ENCODE peak calls at places on chromosomes 1 and 21, in five cellular contexts. H is Panc1, X is HAP-1, W is H7, U is choroid plexus epithelial cell. Z is an unnamed sample.

GRCh38 chr1:2255047-2255419 is 26.9 kb downstream of the SKI start:
- DNase-seq in W (no peak), H (no peak), X (no peak), U (no peak), Z (no peak)

GRCh38 chr1:83999316-83999819 is 436 bp upstream of the TTLL7 start:
- DNase-seq in W (no peak), H (peak), X (peak), U (peak), Z (peak)

GRCh38 chr1:155135416-155136197 is at the start of gene SLC50A1:
- DNase-seq in U (peak), X (peak), W (peak), H (peak), Z (peak)

GRCh38 chr1:199176713-199177112 is 537.9 kb downstream of the PTPRC start:
- DNase-seq in U (no peak), X (no peak), H (no peak), W (no peak), Z (no peak)

GRCh38 chr1:36034692-36035091 is 49.2 kb upstream of the TEKT2 start:
- DNase-seq in U (peak), H (peak), W (no peak), X (no peak), Z (peak)

GRCh38 chr1:6591644-6592043 is 11.0 kb downstream of the KLHL21 start:
- DNase-seq in W (no peak), H (no peak), U (no peak), X (no peak), Z (no peak)

GRCh38 chr1:237901284-237901870 is 10.7 kb upstream of the ZP4 start:
- DNase-seq in U (no peak), W (peak), H (no peak), X (peak), Z (peak)

GRCh38 chr1:42456754-42457089 is 379 bp downstream of the PPCS start:
- DNase-seq in X (peak), U (peak), H (no peak), W (peak), Z (peak)

GRCh38 chr1:60129916-60130315 is 56.3 kb upstream of the C1orf87 start:
- DNase-seq in W (no peak), X (no peak), H (no peak), U (peak), Z (peak)

GRCh38 chr1:244969355-244970235 is 105.3 kb upstream of the HNRNPU start:
- DNase-seq in H (no peak), X (peak), U (peak), W (peak), Z (peak)

GRCh38 chr1:27522860-27523665 is 33.1 kb upstream of the WASF2 start:
- DNase-seq in X (peak), U (peak), H (no peak), W (peak), Z (peak)

GRCh38 chr1:3018051-3018471 is 3.2 kb upstream of the ACTRT2 start:
- DNase-seq in W (no peak), U (no peak), H (no peak), X (no peak), Z (no peak)

GRCh38 chr1:218476385-218476784 is 131.2 kb downstream of the TGFB2 start:
- DNase-seq in U (peak), W (no peak), H (peak), X (no peak), Z (peak)

GRCh38 chr1:2803931-2804627 is 2.6 kb upstream of the TTC34 start:
- DNase-seq in H (no peak), X (no peak), U (no peak), W (no peak), Z (no peak)

GRCh38 chr1:37284053-37284452 is 190.3 kb upstream of the ZC3H12A start:
- DNase-seq in W (no peak), H (no peak), U (no peak), X (no peak), Z (no peak)

GRCh38 chr1:204227996-204228785 is 14.4 kb upstream of the GOLT1A start:
- DNase-seq in U (no peak), W (no peak), H (no peak), X (no peak), Z (no peak)

GRCh38 chr1:19179597-19180271 is 30.3 kb downstream of the UBR4 start:
- DNase-seq in H (peak), W (peak), U (peak), X (peak), Z (peak)

GRCh38 chr21:26098758-26099157 is 71.8 kb downstream of the APP start:
- DNase-seq in H (no peak), U (peak), W (peak), X (no peak), Z (no peak)

GRCh38 chr21:31665397-31665796 is 5.9 kb downstream of the SOD1 start:
- DNase-seq in X (peak), H (no peak), U (peak), W (no peak), Z (peak)

GRCh38 chr1:41650176-41650519 is 165.7 kb upstream of the EDN2 start:
- DNase-seq in W (no peak), U (no peak), X (no peak), H (no peak), Z (no peak)

GRCh38 chr1:39987869-39988268 is 32.9 kb downstream of the MFSD2A start:
- DNase-seq in H (no peak), X (no peak), U (no peak), W (no peak), Z (no peak)

GRCh38 chr1:29157269-29157601 is 24.5 kb downstream of the SRSF4 start:
- DNase-seq in H (no peak), U (no peak), X (no peak), W (no peak), Z (no peak)

GRCh38 chr1:152188673-152189591 is 29.9 kb upstream of the RPTN start:
- DNase-seq in U (peak), W (peak), H (peak), X (peak), Z (peak)

GRCh38 chr1:16391408-16391807 is 24.4 kb downstream of the SZRD1 start:
- DNase-seq in U (no peak), H (no peak), X (no peak), W (no peak), Z (no peak)

GRCh38 chr1:200224315-200224714 is 185.5 kb downstream of the ZNF281 start:
- DNase-seq in W (no peak), U (peak), X (no peak), H (no peak), Z (no peak)

GRCh38 chr21:22416555-22416954 is 1418.3 kb downstream of the NCAM2 start:
- DNase-seq in X (no peak), W (no peak), U (no peak), H (no peak), Z (no peak)

GRCh38 chr1:50531027-50531426 is 107.8 kb upstream of the DMRTA2 start:
- DNase-seq in X (no peak), W (no peak), U (peak), H (no peak), Z (no peak)

GRCh38 chr1:61743716-61744620 is 1.7 kb downstream of the PATJ start:
- DNase-seq in U (peak), X (no peak), H (no peak), W (no peak), Z (no peak)
- H3K4me3 ChIP-seq in U (no peak), X (no peak), H (peak), W (peak), Z (peak)

GRCh38 chr1:147077936-147078605 is 94.2 kb downstream of the PRKAB2 start:
- DNase-seq in H (no peak), X (no peak), U (no peak), W (peak), Z (peak)

GRCh38 chr1:147079400-147080012 is 92.8 kb downstream of the PRKAB2 start:
- DNase-seq in U (no peak), W (peak), H (no peak), X (no peak), Z (no peak)

GRCh38 chr1:147078606-147079399 is 93.5 kb downstream of the PRKAB2 start:
- DNase-seq in H (no peak), U (no peak), W (peak), X (no peak), Z (no peak)

GRCh38 chr1:147080671-147081394 is 91.4 kb downstream of the PRKAB2 start:
- DNase-seq in U (no peak), X (no peak), W (peak), H (no peak), Z (peak)

GRCh38 chr1:147080013-147080661 is 92.1 kb downstream of the PRKAB2 start:
- DNase-seq in W (peak), X (no peak), H (no peak), U (no peak), Z (peak)
- H3K4me3 ChIP-seq in W (peak), X (no peak), H (no peak), U (no peak), Z (peak)

GRCh38 chr1:153944822-153945117 is 1.7 kb downstream of the DENND4B start:
- DNase-seq in W (no peak), U (no peak), X (no peak), H (no peak), Z (no peak)
- H3K4me3 ChIP-seq in W (no peak), U (no peak), X (peak), H (no peak), Z (peak)

GRCh38 chr1:92985101-92985500 is 23.8 kb upstream of the DIPK1A start:
- DNase-seq in W (no peak), H (no peak), U (no peak), X (no peak), Z (no peak)

GRCh38 chr1:92975551-92976232 is 14.4 kb upstream of the DIPK1A start:
- DNase-seq in H (no peak), X (no peak), W (no peak), U (no peak), Z (no peak)

GRCh38 chr1:92980732-92981647 is 19.7 kb upstream of the DIPK1A start:
- DNase-seq in X (no peak), H (no peak), U (no peak), W (no peak), Z (no peak)
- H3K4me3 ChIP-seq in X (no peak), H (no peak), U (no peak), W (no peak), Z (no peak)

GRCh38 chr1:32331549-32331948 is 4.5 kb downstream of the MARCKSL1 start:
- DNase-seq in H (no peak), X (no peak), W (no peak), U (no peak), Z (no peak)

GRCh38 chr1:32334274-32334861 is 1.7 kb downstream of the MARCKSL1 start:
- DNase-seq in W (peak), H (no peak), U (no peak), X (peak), Z (no peak)

GRCh38 chr1:32332290-32333079 is 3.5 kb downstream of the MARCKSL1 start:
- DNase-seq in U (no peak), H (no peak), W (no peak), X (no peak), Z (peak)

GRCh38 chr1:32334864-32335618 is 992 bp downstream of the MARCKSL1 start:
- DNase-seq in H (no peak), W (peak), U (no peak), X (peak), Z (peak)

DNA sequence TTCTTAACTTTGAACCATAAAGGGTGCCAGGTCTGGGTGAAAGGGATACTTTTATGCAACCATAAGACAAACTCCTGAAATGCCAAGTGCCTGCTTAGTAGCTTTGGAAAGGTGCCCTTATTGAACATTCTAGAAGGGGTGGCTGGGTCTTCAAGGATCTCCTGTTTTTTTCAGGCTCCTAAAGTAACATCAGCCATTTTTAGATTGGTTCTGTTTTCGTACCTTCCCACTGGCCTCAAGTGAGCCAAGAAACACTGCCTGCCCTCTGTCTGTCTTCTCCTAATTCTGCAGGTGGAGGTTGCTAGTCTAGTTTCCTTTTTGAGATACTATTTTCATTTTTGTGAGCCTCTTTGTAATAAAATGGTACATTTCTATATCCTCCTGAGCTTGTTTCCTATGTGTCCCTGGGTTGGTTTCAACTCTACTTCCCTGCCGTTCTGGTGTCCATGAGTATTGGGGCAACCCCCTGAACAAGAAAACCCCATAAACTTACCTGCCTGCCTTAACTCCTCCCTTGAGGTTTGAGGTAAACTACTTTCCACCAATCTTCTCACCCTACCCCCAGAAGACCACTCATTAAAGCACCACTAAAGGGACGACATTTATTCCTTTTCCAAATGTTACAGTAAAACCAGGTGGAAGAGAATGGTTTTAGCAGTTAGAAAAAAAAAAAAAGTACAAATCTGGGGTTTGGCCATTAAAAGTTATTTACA is 2.6 kb downstream of the MARCKSL1 start:
- DNase-seq in W (no peak), U (no peak), H (no peak), X (no peak), Z (no peak)
- H3K4me3 ChIP-seq in W (no peak), U (no peak), H (no peak), X (no peak), Z (no peak)

GRCh38 chr21:42685036-42685435 is 31.6 kb downstream of the PDE9A start:
- DNase-seq in H (no peak), X (no peak), U (no peak), W (peak), Z (no peak)
- H3K4me3 ChIP-seq in H (no peak), X (no peak), U (no peak), W (no peak), Z (no peak)

GRCh38 chr1:168671782-168672181 is 57.2 kb downstream of the DPT start:
- DNase-seq in H (no peak), X (no peak), U (no peak), W (no peak), Z (no peak)

GRCh38 chr1:168674252-168674651 is 54.8 kb downstream of the DPT start:
- DNase-seq in U (no peak), H (no peak), W (no peak), X (no peak), Z (no peak)

GRCh38 chr1:168676029-168676812 is 52.8 kb downstream of the DPT start:
- DNase-seq in X (no peak), W (no peak), U (no peak), H (no peak), Z (no peak)

GRCh38 chr1:168676861-168677260 is 52.1 kb downstream of the DPT start:
- DNase-seq in W (no peak), X (no peak), H (no peak), U (no peak), Z (no peak)

GRCh38 chr1:168672278-168672677 is 56.7 kb downstream of the DPT start:
- DNase-seq in W (no peak), H (no peak), X (peak), U (no peak), Z (no peak)
- H3K4me3 ChIP-seq in W (no peak), H (no peak), X (no peak), U (no peak), Z (no peak)

DNA sequence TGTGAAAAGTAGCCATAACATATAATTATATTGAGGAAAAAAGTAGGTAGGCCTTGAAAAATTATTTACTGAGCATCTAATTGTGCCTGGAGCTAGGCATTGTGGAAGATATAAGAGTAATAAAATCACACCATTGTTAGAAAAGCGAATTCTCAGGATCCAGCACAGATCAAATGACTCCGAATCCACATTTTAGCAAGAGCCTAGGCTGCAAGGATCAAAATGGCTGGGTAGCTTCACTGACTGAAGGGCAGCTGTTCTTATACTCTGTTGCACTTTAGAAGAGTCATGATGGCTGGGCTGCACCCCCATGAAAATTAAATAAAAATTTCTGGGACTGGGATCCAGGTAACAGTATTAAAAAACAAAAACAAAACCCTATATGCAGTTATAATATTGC is 67.6 kb upstream of the HMCN1 start:
- DNase-seq in X (no peak), U (no peak), H (no peak), W (no peak), Z (no peak)
- H3K4me3 ChIP-seq in X (no peak), U (no peak), H (no peak), W (no peak), Z (no peak)

GRCh38 chr1:90704817-90705216 is 12.3 kb downstream of the BARHL2 start:
- DNase-seq in W (peak), H (no peak), X (no peak), U (no peak), Z (no peak)

GRCh38 chr1:90705910-90706309 is 11.2 kb downstream of the BARHL2 start:
- DNase-seq in U (no peak), H (no peak), W (peak), X (no peak), Z (no peak)

GRCh38 chr1:90707363-90707710 is 9.8 kb downstream of the BARHL2 start:
- DNase-seq in X (peak), H (no peak), U (peak), W (peak), Z (peak)

GRCh38 chr1:90708236-90708786 is 8.8 kb downstream of the BARHL2 start:
- DNase-seq in W (no peak), U (no peak), X (no peak), H (no peak), Z (no peak)

GRCh38 chr1:90706437-90707362 is 10.4 kb downstream of the BARHL2 start:
- DNase-seq in W (peak), H (no peak), U (no peak), X (peak), Z (peak)
- H3K4me3 ChIP-seq in W (peak), H (no peak), U (no peak), X (peak), Z (peak)

DNA sequence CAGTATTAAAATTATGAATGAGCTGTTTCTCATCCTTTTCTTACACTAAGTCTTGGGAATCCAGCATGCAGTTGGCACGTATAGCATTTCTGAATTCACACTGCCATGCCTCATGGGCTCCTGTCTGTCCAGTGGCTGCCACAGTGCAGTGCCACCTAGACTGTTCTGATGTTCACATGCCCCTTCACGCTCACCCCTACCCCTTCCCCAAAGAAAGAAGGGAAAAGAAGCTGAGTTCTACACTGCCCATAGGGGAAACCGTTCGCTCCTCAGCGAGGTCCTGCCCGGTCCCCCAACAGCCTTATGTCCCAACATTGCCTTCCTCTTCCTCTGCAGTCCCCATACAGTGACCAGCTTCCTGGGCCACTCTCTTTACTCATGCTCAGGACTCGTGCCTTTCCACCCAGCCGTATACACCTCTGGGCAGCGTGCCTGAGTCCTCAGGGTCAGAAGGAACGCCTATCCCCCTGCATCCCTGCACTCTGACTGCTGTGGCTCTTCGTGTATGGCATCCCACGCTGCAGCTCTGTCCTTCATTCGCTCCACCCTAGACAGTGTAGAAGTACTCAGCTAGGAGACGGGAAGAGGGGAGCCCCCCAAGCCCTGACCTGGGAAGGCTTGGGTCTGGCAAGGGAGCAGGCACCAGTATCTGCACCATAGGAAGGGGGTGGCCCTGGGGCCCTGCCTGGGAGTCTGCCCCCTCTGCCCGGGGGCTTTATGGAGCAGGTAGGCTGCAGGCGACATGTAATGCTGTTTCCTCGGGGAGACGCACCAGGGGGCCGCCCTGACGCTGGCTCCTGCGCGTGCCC is 24.1 kb upstream of the ARF1 start:
- DNase-seq in U (no peak), W (peak), X (no peak), H (no peak), Z (no peak)
- H3K4me3 ChIP-seq in U (no peak), W (no peak), X (no peak), H (no peak), Z (no peak)